ENCODE peak calls at places on chromosomes 11 and 22, in seven cellular contexts. One of them, this sample, is unnamed.

GRCh38 chr22:25692392-25692791 is 49.6 kb upstream of the MYO18B start:
- DNase-seq in NCI-H510A treated with DMSO at 0.1 percent for 48 hours: no peak
- DNase-seq in A673: no peak
- DNase-seq in head of caudate nucleus: no peak
- DNase-seq in A172: no peak
- DNase-seq in activated CD8-positive, alpha-beta memory T cell treated with anti-CD3 and anti-CD28 coated beads, Interleukin-2, amount 10 ng/mL, durations not matched to agents 7 days and 5 days: no peak
- DNase-seq in T follicular helper cell: no peak
- DNase-seq in this sample: no peak

GRCh38 chr11:47797633-47798032 is 30.5 kb upstream of the FNBP4 start:
- DNase-seq in NCI-H510A treated with DMSO at 0.1 percent for 48 hours: no peak
- DNase-seq in A673: peak
- DNase-seq in head of caudate nucleus: no peak
- DNase-seq in A172: peak
- DNase-seq in activated CD8-positive, alpha-beta memory T cell treated with anti-CD3 and anti-CD28 coated beads, Interleukin-2, amount 10 ng/mL, durations not matched to agents 7 days and 5 days: peak
- DNase-seq in T follicular helper cell: no peak
- DNase-seq in this sample: peak

GRCh38 chr11:68927280-68928107 is 23.8 kb downstream of the IGHMBP2 start:
- DNase-seq in NCI-H510A treated with DMSO at 0.1 percent for 48 hours: no peak
- DNase-seq in A673: no peak
- DNase-seq in head of caudate nucleus: no peak
- DNase-seq in A172: no peak
- DNase-seq in activated CD8-positive, alpha-beta memory T cell treated with anti-CD3 and anti-CD28 coated beads, Interleukin-2, amount 10 ng/mL, durations not matched to agents 7 days and 5 days: no peak
- DNase-seq in T follicular helper cell: no peak
- DNase-seq in this sample: peak

GRCh38 chr22:46763051-46763705 is 728 bp downstream of the TBC1D22A start:
- DNase-seq in NCI-H510A treated with DMSO at 0.1 percent for 48 hours: no peak
- DNase-seq in A673: peak
- DNase-seq in head of caudate nucleus: no peak
- DNase-seq in A172: no peak
- DNase-seq in activated CD8-positive, alpha-beta memory T cell treated with anti-CD3 and anti-CD28 coated beads, Interleukin-2, amount 10 ng/mL, durations not matched to agents 7 days and 5 days: peak
- DNase-seq in T follicular helper cell: no peak
- DNase-seq in this sample: no peak

GRCh38 chr11:61609000-61609969 is 28.4 kb upstream of the SYT7 start:
- DNase-seq in NCI-H510A treated with DMSO at 0.1 percent for 48 hours: no peak
- DNase-seq in A673: no peak
- DNase-seq in head of caudate nucleus: no peak
- DNase-seq in A172: no peak
- DNase-seq in activated CD8-positive, alpha-beta memory T cell treated with anti-CD3 and anti-CD28 coated beads, Interleukin-2, amount 10 ng/mL, durations not matched to agents 7 days and 5 days: no peak
- DNase-seq in T follicular helper cell: no peak
- DNase-seq in this sample: no peak

GRCh38 chr22:27799334-27800249 is 2.0 kb downstream of the MN1 start:
- DNase-seq in NCI-H510A treated with DMSO at 0.1 percent for 48 hours: no peak
- DNase-seq in A673: no peak
- DNase-seq in head of caudate nucleus: peak
- DNase-seq in A172: no peak
- DNase-seq in activated CD8-positive, alpha-beta memory T cell treated with anti-CD3 and anti-CD28 coated beads, Interleukin-2, amount 10 ng/mL, durations not matched to agents 7 days and 5 days: no peak
- DNase-seq in T follicular helper cell: no peak
- DNase-seq in this sample: no peak

GRCh38 chr22:46576556-46577351 is 39.3 kb upstream of the CELSR1 start:
- DNase-seq in NCI-H510A treated with DMSO at 0.1 percent for 48 hours: no peak
- DNase-seq in A673: peak
- DNase-seq in head of caudate nucleus: peak
- DNase-seq in A172: no peak
- DNase-seq in activated CD8-positive, alpha-beta memory T cell treated with anti-CD3 and anti-CD28 coated beads, Interleukin-2, amount 10 ng/mL, durations not matched to agents 7 days and 5 days: no peak
- DNase-seq in T follicular helper cell: peak
- DNase-seq in this sample: peak

GRCh38 chr22:27801197-27801615 is 350 bp downstream of the MN1 start:
- DNase-seq in NCI-H510A treated with DMSO at 0.1 percent for 48 hours: no peak
- DNase-seq in A673: peak
- DNase-seq in head of caudate nucleus: peak
- DNase-seq in A172: no peak
- DNase-seq in activated CD8-positive, alpha-beta memory T cell treated with anti-CD3 and anti-CD28 coated beads, Interleukin-2, amount 10 ng/mL, durations not matched to agents 7 days and 5 days: no peak
- DNase-seq in T follicular helper cell: no peak
- DNase-seq in this sample: peak

GRCh38 chr22:47965066-47965465 is 1202.6 kb downstream of the TBC1D22A start:
- DNase-seq in NCI-H510A treated with DMSO at 0.1 percent for 48 hours: no peak
- DNase-seq in A673: no peak
- DNase-seq in head of caudate nucleus: no peak
- DNase-seq in A172: no peak
- DNase-seq in activated CD8-positive, alpha-beta memory T cell treated with anti-CD3 and anti-CD28 coated beads, Interleukin-2, amount 10 ng/mL, durations not matched to agents 7 days and 5 days: no peak
- DNase-seq in T follicular helper cell: no peak
- DNase-seq in this sample: no peak

GRCh38 chr11:120268686-120269085 is 28.7 kb downstream of the POU2F3 start:
- DNase-seq in NCI-H510A treated with DMSO at 0.1 percent for 48 hours: no peak
- DNase-seq in A673: no peak
- DNase-seq in head of caudate nucleus: no peak
- DNase-seq in A172: no peak
- DNase-seq in activated CD8-positive, alpha-beta memory T cell treated with anti-CD3 and anti-CD28 coated beads, Interleukin-2, amount 10 ng/mL, durations not matched to agents 7 days and 5 days: no peak
- DNase-seq in T follicular helper cell: no peak
- DNase-seq in this sample: no peak

GRCh38 chr11:106288057-106288456 is 210.6 kb downstream of the AASDHPPT start:
- DNase-seq in NCI-H510A treated with DMSO at 0.1 percent for 48 hours: no peak
- DNase-seq in A673: no peak
- DNase-seq in head of caudate nucleus: no peak
- DNase-seq in A172: no peak
- DNase-seq in activated CD8-positive, alpha-beta memory T cell treated with anti-CD3 and anti-CD28 coated beads, Interleukin-2, amount 10 ng/mL, durations not matched to agents 7 days and 5 days: no peak
- DNase-seq in T follicular helper cell: no peak
- DNase-seq in this sample: no peak

GRCh38 chr11:57303280-57303989 is 21.3 kb downstream of the TNKS1BP1 start:
- DNase-seq in NCI-H510A treated with DMSO at 0.1 percent for 48 hours: peak
- DNase-seq in A673: no peak
- DNase-seq in head of caudate nucleus: no peak
- DNase-seq in A172: peak
- DNase-seq in activated CD8-positive, alpha-beta memory T cell treated with anti-CD3 and anti-CD28 coated beads, Interleukin-2, amount 10 ng/mL, durations not matched to agents 7 days and 5 days: no peak
- DNase-seq in T follicular helper cell: no peak
- DNase-seq in this sample: no peak

GRCh38 chr11:68780829-68781228 is 29.5 kb upstream of the TESMIN start:
- DNase-seq in NCI-H510A treated with DMSO at 0.1 percent for 48 hours: no peak
- DNase-seq in A673: peak
- DNase-seq in head of caudate nucleus: no peak
- DNase-seq in A172: no peak
- DNase-seq in activated CD8-positive, alpha-beta memory T cell treated with anti-CD3 and anti-CD28 coated beads, Interleukin-2, amount 10 ng/mL, durations not matched to agents 7 days and 5 days: no peak
- DNase-seq in T follicular helper cell: no peak
- DNase-seq in this sample: peak

GRCh38 chr11:92325416-92325815 is 100.8 kb downstream of the FAT3 start:
- DNase-seq in NCI-H510A treated with DMSO at 0.1 percent for 48 hours: no peak
- DNase-seq in A673: no peak
- DNase-seq in head of caudate nucleus: no peak
- DNase-seq in A172: no peak
- DNase-seq in activated CD8-positive, alpha-beta memory T cell treated with anti-CD3 and anti-CD28 coated beads, Interleukin-2, amount 10 ng/mL, durations not matched to agents 7 days and 5 days: no peak
- DNase-seq in T follicular helper cell: no peak
- DNase-seq in this sample: no peak

GRCh38 chr11:116792869-116793475 is 1.3 kb upstream of the APOA5 start:
- DNase-seq in NCI-H510A treated with DMSO at 0.1 percent for 48 hours: no peak
- DNase-seq in A673: no peak
- DNase-seq in head of caudate nucleus: no peak
- DNase-seq in A172: peak
- DNase-seq in activated CD8-positive, alpha-beta memory T cell treated with anti-CD3 and anti-CD28 coated beads, Interleukin-2, amount 10 ng/mL, durations not matched to agents 7 days and 5 days: no peak
- DNase-seq in T follicular helper cell: no peak
- DNase-seq in this sample: peak